ENCODE peak calls at places on chromosomes 12 and 14, in eight cellular contexts. M, I, E, Z, N, W, V and P are unnamed samples. For H3K4me1, the result is how much of the 10 kb centered on the place peaks cover.

GRCh38 chr12:2652011-2652400 is 142.8 kb upstream of the FKBP4 start:
- DNase-seq in E (no peak), M (no peak), V (no peak), N (no peak), Z (no peak), W (no peak), I (no peak), P (no peak)

GRCh38 chr12:55687746-55688145 is 20.0 kb downstream of the ITGA7 start:
- DNase-seq in M (no peak), N (no peak), Z (no peak), I (no peak), W (no peak), E (no peak), V (no peak), P (no peak)

GRCh38 chr12:26982866-26983265 is 31.3 kb downstream of the TM7SF3 start:
- DNase-seq in E (no peak), W (no peak), M (no peak), V (no peak), Z (no peak), I (no peak), N (no peak), P (no peak)

GRCh38 chr12:29104495-29104894 is 44.6 kb upstream of the FAR2 start:
- DNase-seq in N (no peak), V (no peak), I (no peak), W (no peak), M (no peak), E (no peak), Z (no peak), P (no peak)

GRCh38 chr14:69424139-69424923 is 25.8 kb downstream of the SLC39A9 start:
- DNase-seq in I (no peak), N (no peak), E (peak), M (no peak), W (no peak), V (no peak), Z (no peak), P (no peak)

GRCh38 chr12:46959484-46959883 is 119.9 kb upstream of the PCED1B start:
- DNase-seq in E (peak), M (no peak), N (no peak), W (no peak), I (no peak), Z (no peak), V (no peak), P (no peak)

GRCh38 chr14:44962573-44963528 is 861 bp downstream of the TOGARAM1 start:
- DNase-seq in M (peak), V (peak), Z (no peak), E (peak), N (peak), I (peak), W (peak), P (no peak)

GRCh38 chr12:85835810-85836715 is at the start of gene RASSF9:
- DNase-seq in Z (peak), I (peak), N (peak), E (peak), V (peak), M (no peak), W (no peak), P (no peak)

GRCh38 chr12:100539209-100539608 is 34.3 kb upstream of the GAS2L3 start:
- DNase-seq in E (peak), W (no peak), I (no peak), N (peak), M (peak), Z (peak), V (no peak), P (peak)

GRCh38 chr14:71163842-71164500 is 256.7 kb downstream of the PCNX1 start:
- DNase-seq in V (no peak), Z (no peak), M (no peak), I (no peak), N (no peak), E (no peak), W (no peak), P (no peak)

GRCh38 chr12:9096563-9097176 is 19.0 kb downstream of the A2M start:
- DNase-seq in M (no peak), E (no peak), W (no peak), V (no peak), Z (no peak), N (no peak), I (no peak), P (no peak)

GRCh38 chr14:24695265-24696241 is 61.6 kb upstream of the GZMB start:
- DNase-seq in I (no peak), W (no peak), E (no peak), V (no peak), Z (peak), M (no peak), N (no peak), P (no peak)

GRCh38 chr14:61659582-61659981 is 35.7 kb upstream of the HIF1A start:
- DNase-seq in N (no peak), E (peak), V (no peak), M (no peak), W (no peak), I (no peak), Z (no peak), P (no peak)

GRCh38 chr12:47905313-47905730 is 528 bp upstream of the VDR start:
- DNase-seq in M (peak), N (peak), Z (peak), E (no peak), V (peak), W (no peak), I (peak), P (peak)

GRCh38 chr12:88267630-88268029 is 125.5 kb downstream of the TMTC3 start:
- DNase-seq in M (no peak), W (no peak), N (no peak), E (no peak), V (no peak), Z (no peak), I (no peak), P (no peak)

GRCh38 chr12:75683220-75683619 is 171.8 kb upstream of the KRR1 start:
- DNase-seq in I (no peak), W (no peak), N (no peak), M (no peak), E (no peak), Z (no peak), V (no peak), P (no peak)

GRCh38 chr14:50714452-50715073 is 46.5 kb upstream of the SAV1 start:
- DNase-seq in I (no peak), V (no peak), M (peak), Z (no peak), W (no peak), E (peak), N (peak), P (no peak)

GRCh38 chr14:23514009-23514962 is 37.3 kb downstream of the ZFHX2 start:
- DNase-seq in Z (no peak), W (no peak), N (peak), E (no peak), M (no peak), V (no peak), I (no peak), P (no peak)

GRCh38 chr14:100153560-100153959 is 5.9 kb downstream of the DEGS2 start:
- DNase-seq in N (no peak), M (no peak), W (no peak), Z (no peak), I (no peak), V (no peak), E (no peak), P (no peak)
- H3K4me1 ChIP-seq in N (under half), M (under half), W (under half), Z (under half), I (under half), V (under half), E (under half), P (under half)

DNA sequence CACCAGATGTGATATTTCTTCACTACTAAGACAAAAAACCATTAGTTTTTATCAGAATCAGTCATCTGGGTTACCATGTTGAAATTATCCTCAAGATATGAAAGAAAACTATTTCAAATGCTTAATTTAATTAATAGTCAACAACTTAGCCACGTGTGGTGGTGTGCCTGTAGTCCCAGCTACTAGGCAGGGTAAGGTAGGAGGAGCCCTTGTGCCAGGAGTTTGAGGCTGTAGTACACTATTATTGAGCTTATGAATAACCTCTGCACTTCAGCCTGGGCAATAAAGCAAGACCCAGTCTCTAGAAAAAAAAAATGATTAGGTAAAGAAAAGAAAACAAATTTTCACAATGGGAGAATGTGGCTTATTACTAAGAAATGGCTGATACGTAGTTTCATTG is 33.4 kb downstream of the MRPL42 start:
- DNase-seq in M (no peak), N (no peak), E (no peak), I (no peak), V (no peak), Z (no peak), W (no peak), P (no peak)
- H3K4me3 ChIP-seq in M (no peak), N (no peak), E (no peak), I (no peak), V (no peak), Z (no peak), W (no peak), P (no peak)

DNA sequence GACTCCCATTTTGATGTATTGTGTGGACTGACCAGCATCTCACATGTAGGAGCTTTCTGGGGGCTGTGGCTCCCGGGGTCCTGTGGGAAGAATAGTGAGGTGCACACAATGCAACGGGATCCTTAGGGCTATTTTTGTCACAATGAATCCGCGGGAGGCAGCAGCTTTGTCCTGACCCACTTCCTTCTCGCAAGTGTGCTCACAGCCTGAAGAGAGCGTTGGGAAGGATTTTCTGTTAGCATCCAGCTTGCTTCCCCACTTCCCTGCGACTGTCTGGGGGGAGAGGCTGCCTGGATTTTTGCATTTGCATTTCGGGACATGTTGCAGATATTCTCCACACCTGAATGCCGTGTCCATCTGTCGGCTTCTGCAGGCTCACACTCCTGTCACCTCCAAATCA is 31.9 kb downstream of the FZD10 start:
- DNase-seq in W (no peak), Z (no peak), V (no peak), N (no peak), M (no peak), I (no peak), E (no peak), P (no peak)
- H3K4me1 ChIP-seq in W (under half), Z (under half), V (under half), N (under half), M (under half), I (under half), E (under half), P (under half)

GRCh38 chr12:121702944-121703343 is 9.6 kb upstream of the TMEM120B start:
- DNase-seq in E (no peak), M (no peak), Z (no peak), V (no peak), W (no peak), N (no peak), I (no peak), P (no peak)
- H3K4me3 ChIP-seq in E (no peak), M (no peak), Z (no peak), V (no peak), W (no peak), N (no peak), I (no peak), P (no peak)

GRCh38 chr14:74612346-74613021 is 447 bp upstream of the LTBP2 start:
- DNase-seq in M (peak), I (peak), W (no peak), E (peak), N (peak), Z (peak), V (peak), P (peak)
- H3K4me1 ChIP-seq in M (under half), I (under half), W (under half), E (under half), N (under half), Z (under half), V (half or more), P (under half)

GRCh38 chr14:36655571-36655962 is 6.1 kb upstream of the PAX9 start:
- DNase-seq in Z (no peak), M (no peak), N (no peak), W (no peak), V (no peak), I (no peak), E (no peak), P (no peak)
- H3K4me3 ChIP-seq in Z (peak), M (no peak), N (no peak), W (peak), V (no peak), I (no peak), E (no peak), P (no peak)

DNA sequence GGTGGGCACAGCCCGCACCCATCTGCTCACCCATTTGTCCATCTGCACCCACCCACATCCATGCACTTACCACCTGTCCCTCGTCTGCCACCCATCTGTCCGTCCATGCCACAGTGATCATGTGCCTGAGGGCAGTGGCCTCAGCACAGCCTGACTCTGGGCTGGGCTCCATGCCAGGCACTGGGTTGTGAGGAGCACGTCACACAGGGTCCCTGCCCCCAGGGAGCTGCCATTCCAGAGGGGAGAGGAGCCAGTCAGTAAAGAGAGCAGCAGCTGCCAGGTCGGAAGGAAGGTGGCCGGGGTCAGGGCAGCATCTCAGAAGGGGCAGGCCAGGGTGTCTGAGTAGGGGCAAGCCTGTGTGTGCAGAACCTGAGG is 43.6 kb downstream of the FBRSL1 start:
- DNase-seq in N (no peak), Z (no peak), V (no peak), I (no peak), E (no peak), W (no peak), M (no peak), P (no peak)
- H3K4me1 ChIP-seq in N (under half), Z (under half), V (under half), I (under half), E (under half), W (under half), M (under half), P (under half)

DNA sequence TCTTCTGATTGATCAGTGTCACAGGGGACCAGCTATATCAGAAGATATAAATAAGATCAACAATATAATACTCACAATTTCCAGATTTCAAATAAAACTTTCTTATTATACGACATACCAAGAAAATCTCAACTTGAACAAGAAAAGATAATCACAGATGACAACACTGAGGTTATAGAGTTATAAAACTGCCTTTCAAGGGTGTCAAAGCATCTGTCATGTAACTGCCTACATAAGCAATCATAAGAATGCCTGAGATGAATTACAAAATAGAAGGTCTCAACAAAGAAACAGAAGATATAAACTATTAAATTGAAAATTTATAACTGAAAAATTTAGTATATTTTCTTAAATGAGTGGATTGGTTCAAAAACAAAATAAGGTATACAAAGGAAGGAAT is 659.2 kb downstream of the SLC16A7 start:
- DNase-seq in W (no peak), I (no peak), M (no peak), Z (no peak), N (no peak), E (no peak), V (no peak), P (no peak)
- H3K4me3 ChIP-seq in W (no peak), I (no peak), M (no peak), Z (no peak), N (no peak), E (no peak), V (no peak), P (no peak)

DNA sequence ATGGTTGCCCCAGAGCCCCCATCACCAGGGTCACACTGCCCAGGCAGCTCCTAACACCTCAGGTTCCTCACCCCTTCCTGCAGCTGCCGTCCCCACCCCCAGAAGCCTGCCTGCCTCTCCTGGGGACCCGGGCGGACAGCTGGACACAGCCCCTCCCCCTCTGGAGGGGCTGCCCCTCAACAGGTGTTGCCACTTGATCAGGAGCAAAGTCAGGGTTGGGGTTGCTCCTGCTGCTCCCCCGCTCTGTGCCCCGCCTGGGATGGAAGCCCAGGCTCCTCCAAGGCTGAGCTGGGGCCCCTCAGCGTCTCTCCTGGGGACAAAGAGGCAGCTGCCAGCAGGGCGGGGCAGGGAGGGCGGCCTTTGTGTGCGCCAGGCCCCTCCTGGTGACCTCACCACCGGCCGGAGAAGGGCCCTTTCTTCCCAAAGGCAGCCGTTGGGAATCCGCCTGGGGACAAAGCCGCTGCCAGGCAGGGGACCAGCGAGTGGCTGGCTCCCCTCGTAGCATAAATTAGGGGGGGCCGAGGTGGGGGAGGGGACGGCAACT is 13.6 kb downstream of the TRMT61A start:
- DNase-seq in V (no peak), M (no peak), N (peak), E (no peak), Z (peak), I (peak), W (no peak), P (no peak)
- H3K4me1 ChIP-seq in V (under half), M (under half), N (half or more), E (under half), Z (under half), I (half or more), W (half or more), P (under half)